ENCODE peak calls at places on chromosomes 13 and 19, in four cellular contexts. G, S, Y and O are unnamed samples.

GRCh38 chr13:51728972-51729371 is 75.0 kb downstream of the DHRS12 start:
- DNase-seq in G (peak; percentile 82), S (no peak), Y (peak; percentile 70), O (no peak)

GRCh38 chr13:32266130-32266529 is 49.0 kb downstream of the ZAR1L start:
- DNase-seq in G (no peak), S (no peak), Y (no peak), O (no peak)

GRCh38 chr19:2554856-2555255 is 78.9 kb downstream of the GADD45B start:
- DNase-seq in G (no peak), S (no peak), Y (no peak), O (no peak)

GRCh38 chr19:10560154-10560553 is 5.7 kb downstream of the KRI1 start:
- DNase-seq in G (no peak), S (no peak), Y (no peak), O (no peak)

GRCh38 chr13:99686157-99686572 is 184.9 kb downstream of the TM9SF2 start:
- DNase-seq in G (no peak), S (no peak), Y (peak; percentile 3), O (no peak)

GRCh38 chr13:24244802-24245201 is 64.6 kb upstream of the C1QTNF9 start:
- DNase-seq in G (no peak), S (no peak), Y (no peak), O (no peak)

GRCh38 chr13:110130431-110130830 is 176.5 kb downstream of the COL4A1 start:
- DNase-seq in G (no peak), S (no peak), Y (no peak), O (no peak)

GRCh38 chr19:32264568-32264967 is 80.8 kb upstream of the ZNF507 start:
- DNase-seq in G (no peak), S (no peak), Y (no peak), O (no peak)

GRCh38 chr13:46571189-46571901 is 18.4 kb downstream of the LRCH1 start:
- DNase-seq in G (peak; percentile 63), S (no peak), Y (peak; percentile 72), O (no peak)

GRCh38 chr13:47474326-47474725 is 526.7 kb downstream of the SUCLA2 start:
- DNase-seq in G (no peak), S (no peak), Y (no peak), O (no peak)

GRCh38 chr19:49849433-49850220 is 1.3 kb upstream of the PTOV1 start:
- DNase-seq in G (no peak), S (no peak), Y (no peak), O (peak; percentile 57)

GRCh38 chr13:31968473-31968872 is 63.1 kb upstream of the FRY start:
- DNase-seq in G (no peak), S (no peak), Y (no peak), O (no peak)

GRCh38 chr13:100815476-100816046 is 141.0 kb upstream of the TMTC4 start:
- DNase-seq in G (no peak), S (no peak), Y (no peak), O (no peak)

GRCh38 chr19:46015961-46016425 is 6.9 kb downstream of the PGLYRP1 start:
- DNase-seq in G (no peak), S (no peak), Y (no peak), O (no peak)